ENCODE peak calls at places on chromosomes 4 and X, in six cellular contexts. W is left lung, H is WTC11, T is GM20000, Z is HFFc6, U is A549. J is an unnamed sample.

GRCh38 chrX:136130931-136131843 is 16.1 kb upstream of the FHL1 start:
- DNase-seq in W (no peak), H (no peak), T (no peak), Z (peak), U (peak), J (peak)

GRCh38 chrX:37060999-37061398 is 52.8 kb downstream of the FAM47C start:
- DNase-seq in W (no peak), H (no peak), T (peak), Z (peak), U (peak), J (no peak)

GRCh38 chrX:19715711-19716638 is 171.4 kb downstream of the SH3KBP1 start:
- DNase-seq in W (no peak), H (no peak), T (no peak), Z (no peak), U (no peak), J (no peak)

GRCh38 chr4:146245899-146246298 is 31.6 kb downstream of the REELD1 start:
- DNase-seq in W (no peak), H (no peak), T (no peak), Z (no peak), U (no peak), J (no peak)

GRCh38 chrX:74232859-74233258 is 71.1 kb upstream of the ZCCHC13 start:
- DNase-seq in W (no peak), H (no peak), T (no peak), Z (peak), U (peak), J (no peak)

GRCh38 chrX:136577562-136577961 is 45.5 kb downstream of the VGLL1 start:
- DNase-seq in W (peak), H (peak), T (peak), Z (peak), U (peak), J (no peak)

GRCh38 chr4:153763404-153763803 is 3.6 kb upstream of the RNF175 start:
- DNase-seq in W (no peak), H (peak), T (no peak), Z (no peak), U (no peak), J (no peak)

GRCh38 chr4:37803348-37803973 is 23.0 kb upstream of the PGM2 start:
- DNase-seq in W (no peak), H (no peak), T (peak), Z (peak), U (peak), J (no peak)

GRCh38 chrX:645024-645376 is 14.4 kb downstream of the SHOX start:
- DNase-seq in W (no peak), H (no peak), T (no peak), Z (no peak), U (no peak), J (no peak)

GRCh38 chr4:41631538-41631937 is 93.6 kb downstream of the LIMCH1 start:
- DNase-seq in W (no peak), H (no peak), T (no peak), Z (no peak), U (no peak), J (no peak)

GRCh38 chrX:68686684-68687045 is 39.2 kb downstream of the STARD8 start:
- DNase-seq in W (peak), H (no peak), T (peak), Z (no peak), U (peak), J (no peak)

GRCh38 chrX:66638591-66639500 is at the start of gene EDA2R:
- DNase-seq in W (peak), H (peak), T (peak), Z (peak), U (peak), J (peak)

GRCh38 chrX:104343408-104344129 is 88.8 kb upstream of the ESX1 start:
- DNase-seq in W (no peak), H (peak), T (peak), Z (peak), U (peak), J (peak)

GRCh38 chrX:87525771-87526229 is 8.2 kb downstream of the KLHL4 start:
- DNase-seq in W (no peak), H (no peak), T (no peak), Z (peak), U (peak), J (no peak)

GRCh38 chrX:13194291-13195103 is 125.4 kb downstream of the ATXN3L start:
- DNase-seq in W (no peak), H (no peak), T (no peak), Z (no peak), U (peak), J (no peak)

GRCh38 chr4:94036964-94037363 is 170.7 kb upstream of the SMARCAD1 start:
- DNase-seq in W (no peak), H (no peak), T (peak), Z (no peak), U (no peak), J (no peak)

GRCh38 chr4:46386570-46386969 is 3.4 kb downstream of the GABRA2 start:
- DNase-seq in W (no peak), H (peak), T (no peak), Z (no peak), U (no peak), J (no peak)

GRCh38 chr4:141425124-141425523 is 204.4 kb downstream of the ZNF330 start:
- DNase-seq in W (no peak), H (no peak), T (no peak), Z (peak), U (peak), J (no peak)

GRCh38 chr4:152501846-152502536 is 33.9 kb downstream of the FBXW7 start:
- DNase-seq in W (no peak), H (no peak), T (peak), Z (peak), U (no peak), J (no peak)

GRCh38 chr4:53997901-53998300 is 66.5 kb downstream of the CHIC2 start:
- DNase-seq in W (no peak), H (no peak), T (no peak), Z (no peak), U (no peak), J (no peak)

GRCh38 chr4:152357206-152357605 is 178.7 kb downstream of the FBXW7 start:
- DNase-seq in W (peak), H (no peak), T (no peak), Z (peak), U (peak), J (no peak)

DNA sequence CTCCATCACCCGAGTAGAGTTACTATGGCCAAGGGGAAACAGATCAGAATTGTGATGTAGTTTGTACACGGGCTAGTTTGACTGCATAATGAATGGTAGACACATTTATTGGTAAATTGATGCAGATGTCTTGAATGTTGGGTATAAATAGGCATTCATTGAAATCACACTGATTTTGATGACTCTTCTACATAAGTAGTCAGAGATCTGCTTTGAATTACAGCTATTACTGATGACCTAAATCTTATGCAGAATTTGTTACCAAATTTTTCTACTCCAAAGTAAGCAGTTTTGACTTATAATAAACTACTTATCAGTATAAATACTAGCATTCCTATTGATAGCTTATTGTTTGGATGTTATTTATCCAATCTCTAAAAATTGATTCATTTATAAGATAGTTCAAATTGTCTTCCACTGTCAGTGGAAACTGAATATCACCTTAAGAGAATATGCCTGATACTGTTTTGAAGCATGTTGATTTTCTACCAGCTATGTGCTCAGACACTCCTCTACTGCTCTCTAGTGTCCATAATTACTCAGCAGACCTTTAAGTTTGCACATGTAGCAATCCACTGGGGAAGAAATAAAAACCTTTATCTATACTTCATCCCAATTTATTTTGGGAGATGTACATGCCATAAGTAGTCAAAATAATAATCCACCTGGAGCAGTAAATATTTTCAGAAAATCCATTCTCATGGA is 120.3 kb downstream of the RASL11B start:
- DNase-seq in W (no peak), H (no peak), T (peak), Z (peak), U (peak), J (no peak)
- TF ChIP-seq CTCF in W (peak), H (no peak), T (no peak), Z (peak), U (peak), J (peak)

DNA sequence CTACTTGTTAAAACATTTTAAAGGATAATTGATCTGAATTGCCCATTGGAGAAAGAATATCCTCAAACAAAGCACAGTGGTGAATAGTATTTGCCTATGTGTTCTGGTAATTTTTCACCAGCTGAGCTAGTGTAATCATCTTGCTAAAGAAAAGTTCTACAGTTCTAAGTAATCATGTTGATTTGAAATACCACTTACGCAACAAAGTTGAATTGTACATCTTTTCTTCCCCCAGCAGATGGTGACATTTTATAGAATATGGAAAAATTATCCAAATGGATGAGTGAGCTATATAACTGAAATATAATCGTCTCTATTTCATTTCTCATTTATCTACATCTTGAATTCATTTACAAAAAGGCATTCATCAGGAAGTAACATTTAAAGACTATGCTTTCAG is 9.7 kb upstream of the ZNF674 start:
- DNase-seq in W (no peak), H (no peak), T (no peak), Z (peak), U (peak), J (no peak)
- TF ChIP-seq CTCF in W (no peak), H (no peak), T (no peak), Z (peak), U (peak), J (peak)

GRCh38 chr4:182111586-182111985 is 131.6 kb upstream of the TENM3 start:
- DNase-seq in W (no peak), H (no peak), T (no peak), Z (no peak), U (no peak), J (no peak)
- TF ChIP-seq CTCF in W (no peak), H (no peak), T (no peak), Z (no peak), U (no peak), J (no peak)

GRCh38 chr4:1856920-1857699 is 1.2 kb upstream of the LETM1 start:
- DNase-seq in W (peak), H (peak), T (no peak), Z (no peak), U (peak), J (no peak)

GRCh38 chr4:1854752-1855151 is 1.2 kb downstream of the LETM1 start:
- DNase-seq in W (no peak), H (no peak), T (no peak), Z (no peak), U (no peak), J (no peak)

GRCh38 chr4:1855334-1856070 is 454 bp downstream of the LETM1 start:
- DNase-seq in W (no peak), H (no peak), T (peak), Z (no peak), U (no peak), J (no peak)

GRCh38 chr4:1857931-1858330 is 2.0 kb upstream of the LETM1 start:
- DNase-seq in W (no peak), H (no peak), T (no peak), Z (no peak), U (no peak), J (no peak)

GRCh38 chr4:1856071-1856919 is at the start of gene LETM1:
- DNase-seq in W (peak), H (peak), T (peak), Z (peak), U (peak), J (peak)
- TF ChIP-seq CTCF in W (no peak), H (no peak), T (no peak), Z (peak), U (no peak), J (no peak)

DNA sequence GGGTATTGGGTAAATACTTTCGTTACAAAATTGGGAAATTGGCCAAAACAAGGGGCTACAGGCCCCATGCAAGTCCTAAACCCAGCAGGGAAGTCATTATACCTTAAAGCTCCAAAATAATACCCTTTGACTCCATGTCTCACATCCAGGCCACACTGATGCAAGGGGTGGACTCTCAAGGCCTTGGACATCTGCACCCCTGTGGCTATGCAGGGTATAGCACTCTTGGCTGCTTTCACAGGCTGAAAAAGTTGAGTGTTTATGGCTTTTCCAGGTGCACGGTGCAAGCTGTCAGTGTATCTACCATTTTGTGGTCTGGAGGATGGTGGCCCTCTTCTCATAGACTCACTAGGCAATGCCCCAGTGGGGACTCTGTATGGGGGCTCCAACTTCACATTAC is 326.5 kb downstream of the TEX13C start:
- DNase-seq in W (no peak), H (peak), T (no peak), Z (no peak), U (peak), J (no peak)
- TF ChIP-seq CTCF in W (no peak), H (peak), T (no peak), Z (peak), U (no peak), J (no peak)

DNA sequence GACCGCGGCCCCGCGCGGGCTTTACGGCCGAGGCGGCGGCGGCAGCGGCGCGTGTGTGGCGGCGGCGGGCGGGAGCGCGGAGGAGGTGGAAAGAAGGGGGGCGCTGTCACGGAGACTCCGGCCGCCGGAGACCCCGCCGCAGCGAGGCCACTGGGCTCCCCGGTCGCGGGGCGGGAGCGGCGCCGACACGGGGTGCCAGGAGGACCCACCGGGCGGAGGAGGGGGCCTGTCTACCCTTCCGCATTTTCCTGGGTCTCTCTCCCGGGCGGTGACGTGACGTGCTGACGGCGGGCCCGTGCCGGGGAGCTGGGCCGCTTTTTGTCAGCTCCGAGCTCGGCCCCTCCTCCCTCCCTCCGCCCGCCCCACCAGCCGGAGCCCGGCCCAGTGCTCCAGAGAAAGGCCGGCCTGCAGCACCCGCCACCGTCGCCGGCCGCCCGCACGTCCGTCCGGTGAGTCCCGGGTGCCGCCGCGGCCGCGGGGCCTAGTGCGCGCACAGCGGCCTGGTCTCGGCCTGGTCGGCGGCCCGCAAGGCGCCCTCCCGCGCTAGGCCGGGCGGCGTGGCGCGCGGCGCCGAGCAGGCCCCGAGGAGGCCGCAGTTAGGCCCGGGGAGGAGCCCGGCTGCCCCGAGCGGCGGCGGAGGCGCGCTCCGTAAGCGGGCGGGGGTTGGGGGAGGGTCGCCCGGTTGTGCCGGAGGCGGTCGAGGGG is at the start of gene ZFX:
- DNase-seq in W (peak), H (peak), T (peak), Z (peak), U (peak), J (no peak)
- TF ChIP-seq CTCF in W (no peak), H (no peak), T (no peak), Z (no peak), U (peak), J (no peak)

DNA sequence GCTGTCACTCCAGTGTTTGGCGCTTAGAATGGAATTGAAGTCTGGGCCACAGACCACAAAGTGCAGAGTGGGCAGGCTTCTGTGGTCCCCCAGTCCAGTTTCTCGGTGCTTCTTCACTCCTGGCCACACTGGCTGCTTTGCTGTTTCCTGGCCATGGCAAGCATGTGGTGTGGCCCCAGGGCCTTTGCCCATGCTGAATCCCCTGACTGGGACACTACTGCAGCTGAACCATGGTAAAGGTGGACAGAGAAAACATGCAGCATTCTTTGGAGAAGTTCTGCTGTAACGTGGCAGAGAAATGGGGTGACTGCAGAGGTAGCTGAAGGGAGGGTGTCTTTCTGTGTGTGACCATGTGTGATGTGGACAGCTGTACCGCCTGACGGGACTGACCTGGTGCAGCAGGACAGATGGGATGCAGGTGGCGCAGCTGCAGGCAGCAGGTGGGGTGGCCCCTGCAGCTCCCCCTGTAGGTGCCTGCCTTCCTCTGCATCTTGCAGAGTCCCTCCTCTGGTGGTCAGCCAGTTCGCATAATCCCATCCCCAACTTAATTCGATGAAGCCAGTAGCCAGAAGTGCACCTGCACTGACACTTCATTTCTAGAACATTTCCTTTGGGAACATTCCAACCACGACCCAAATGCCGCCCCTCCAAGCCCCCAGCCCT is 13.2 kb upstream of the S100P start:
- DNase-seq in W (no peak), H (peak), T (no peak), Z (no peak), U (no peak), J (no peak)
- TF ChIP-seq CTCF in W (no peak), H (peak), T (no peak), Z (no peak), U (no peak), J (no peak)

GRCh38 chr4:65089666-65090065 is 580.6 kb downstream of the EPHA5 start:
- DNase-seq in W (no peak), H (no peak), T (no peak), Z (no peak), U (peak), J (no peak)
- TF ChIP-seq CTCF in W (no peak), H (no peak), T (no peak), Z (no peak), U (no peak), J (no peak)

DNA sequence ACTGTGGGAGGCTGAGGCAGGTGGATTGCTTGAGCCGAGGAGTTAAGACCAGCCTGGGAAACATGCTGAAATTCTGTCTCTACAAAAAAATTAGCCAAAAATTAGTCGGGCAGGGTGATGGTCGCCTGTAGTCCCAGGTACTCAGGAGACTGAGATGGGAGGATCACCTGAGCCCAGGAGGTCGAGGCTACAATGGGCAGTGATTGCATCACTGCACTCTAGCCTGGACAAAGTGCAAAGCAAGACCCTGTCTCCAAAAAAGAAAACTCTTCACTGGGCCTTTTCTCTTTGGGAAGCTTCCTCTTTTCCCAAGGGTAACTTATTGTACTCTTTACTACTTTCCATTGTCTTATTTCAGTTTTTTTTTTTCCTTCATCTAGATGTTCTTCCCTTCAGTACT is 88.9 kb downstream of the UBE2K start:
- DNase-seq in W (no peak), H (no peak), T (no peak), Z (no peak), U (no peak), J (no peak)
- TF ChIP-seq CTCF in W (no peak), H (no peak), T (no peak), Z (no peak), U (no peak), J (no peak)

J was measured in AG09319.